ENCODE peak calls at places on chromosomes 7 and 10, in eight cellular contexts. V, T, P, O, N, B, J and M are unnamed samples.

GRCh38 chr7:116577320-116577871 is 52.6 kb downstream of the CAV1 start:
- DNase-seq in V (no peak), N (peak; percentile 61), P (no peak), J (no peak), O (no peak), B (no peak), T (no peak), M (no peak)

GRCh38 chr10:95845411-95845810 is 62.4 kb upstream of the CC2D2B start:
- DNase-seq in J (no peak), P (no peak), T (no peak), O (no peak), N (no peak), B (no peak), V (no peak), M (no peak)

GRCh38 chr7:123675092-123675473 is 19.4 kb downstream of the LMOD2 start:
- DNase-seq in V (no peak), N (peak; percentile 76), B (no peak), P (peak; percentile 68), J (no peak), O (no peak), T (no peak), M (no peak)

GRCh38 chr7:30459591-30460245 is 18.9 kb downstream of the NOD1 start:
- DNase-seq in T (no peak), B (no peak), J (no peak), N (peak; percentile 91), P (peak; percentile 94), V (no peak), O (no peak), M (peak; percentile 92)

GRCh38 chr10:88131561-88132139 is 268.2 kb downstream of the PTEN start:
- DNase-seq in N (no peak), J (no peak), B (peak; percentile 72), T (no peak), P (no peak), V (peak; percentile 68), O (peak; percentile 92), M (no peak)

GRCh38 chr10:104582604-104582951 is 58.5 kb upstream of the SORCS3 start:
- DNase-seq in P (no peak), V (no peak), T (peak; percentile 83), J (no peak), O (peak; percentile 66), B (no peak), N (no peak), M (no peak)

GRCh38 chr7:2069472-2069860 is 163.3 kb downstream of the MAD1L1 start:
- DNase-seq in B (no peak), N (peak; percentile 44), J (no peak), T (no peak), P (no peak), O (no peak), V (no peak), M (no peak)

GRCh38 chr7:86908948-86909347 is 150.5 kb downstream of the ELAPOR2 start:
- DNase-seq in B (no peak), V (no peak), J (no peak), O (no peak), P (peak; percentile 15), T (no peak), N (peak; percentile 28), M (no peak)

GRCh38 chr7:39509912-39510311 is 56.3 kb upstream of the YAE1 start:
- DNase-seq in B (no peak), P (no peak), O (no peak), V (no peak), N (no peak), J (no peak), T (peak; percentile 34), M (no peak)

GRCh38 chr7:66152538-66153191 is 38.0 kb downstream of the CRCP start:
- DNase-seq in V (no peak), T (no peak), P (peak; percentile 18), B (no peak), J (no peak), N (peak; percentile 46), O (no peak), M (no peak)

GRCh38 chr7:141737118-141737835 is 881 bp upstream of the SSBP1 start:
- DNase-seq in P (peak; percentile 19), N (peak; percentile 16), T (no peak), O (no peak), B (no peak), V (peak; percentile 46), J (no peak), M (no peak)

GRCh38 chr10:570631-571565 is 118.6 kb downstream of the DIP2C start:
- DNase-seq in B (no peak), T (no peak), N (no peak), P (no peak), V (peak; percentile 27), J (no peak), O (no peak), M (no peak)

GRCh38 chr10:23448802-23449570 is 10.1 kb downstream of the OTUD1 start:
- DNase-seq in P (peak; percentile 46), J (no peak), B (no peak), V (no peak), N (peak; percentile 27), T (no peak), O (no peak), M (no peak)

GRCh38 chr10:117536359-117536861 is 6.1 kb upstream of the EMX2 start:
- DNase-seq in J (no peak), O (no peak), B (no peak), P (no peak), N (peak; percentile 24), T (no peak), V (no peak), M (no peak)

GRCh38 chr7:32335107-32335506 is 155.1 kb downstream of the LSM5 start:
- DNase-seq in P (peak; percentile 64), B (no peak), J (no peak), V (no peak), N (peak; percentile 9), O (no peak), T (peak; percentile 77), M (no peak)

GRCh38 chr10:6345404-6345803 is 142.7 kb downstream of the PFKFB3 start:
- DNase-seq in T (peak; percentile 8), O (no peak), V (no peak), J (no peak), B (no peak), P (no peak), N (no peak), M (no peak)

GRCh38 chr10:6349846-6350245 is 147.1 kb downstream of the PFKFB3 start:
- DNase-seq in J (no peak), O (no peak), T (peak; percentile 64), V (no peak), B (no peak), N (no peak), P (no peak), M (no peak)

GRCh38 chr10:6348091-6348862 is 145.5 kb downstream of the PFKFB3 start:
- DNase-seq in T (peak; percentile 91), N (peak; percentile 64), B (peak; percentile 89), O (no peak), J (peak; percentile 12), P (no peak), V (peak; percentile 65), M (no peak)

GRCh38 chr10:6346621-6347020 is 143.9 kb downstream of the PFKFB3 start:
- DNase-seq in T (peak; percentile 4), V (no peak), O (no peak), N (peak; percentile 26), P (no peak), J (no peak), B (no peak), M (no peak)

DNA sequence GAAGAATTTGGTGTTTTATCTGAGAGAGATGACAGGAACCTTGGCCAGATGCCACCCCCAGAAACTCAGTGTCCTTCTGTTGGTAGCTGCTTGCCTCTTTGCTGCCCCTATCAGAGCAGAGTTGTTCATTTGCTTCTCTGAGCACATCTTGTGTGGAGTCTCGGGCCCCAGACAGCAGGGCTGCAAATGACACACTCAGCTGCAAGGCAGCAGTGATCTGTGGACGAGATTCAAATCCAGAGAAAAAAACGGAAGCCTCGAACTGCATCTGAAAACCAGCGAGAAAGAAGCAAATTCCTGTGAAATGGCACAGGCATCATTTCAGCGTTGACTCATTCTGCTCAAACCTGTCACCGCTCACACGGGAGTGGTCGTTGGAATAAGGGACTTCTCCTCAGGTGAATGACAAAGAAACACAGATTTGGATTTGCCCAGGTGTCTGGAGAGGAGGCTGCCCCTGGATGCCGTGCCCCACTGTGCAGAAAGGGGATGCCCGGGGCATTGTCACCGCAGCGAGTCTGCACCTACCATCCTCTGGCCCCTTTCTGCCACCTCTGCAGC is 144.7 kb downstream of the PFKFB3 start:
- DNase-seq in O (no peak), J (no peak), V (no peak), N (peak; percentile 74), B (no peak), T (peak; percentile 68), P (no peak), M (no peak)
- H3K4me3 ChIP-seq in O (no peak overlapping the region), J (no peak overlapping the region), V (no peak overlapping the region), N (peak overlapping the region; percentile 33), B (no peak overlapping the region), T (no peak overlapping the region), P (no peak overlapping the region), M (no peak overlapping the region)

GRCh38 chr7:101817930-101818698 is 688 bp downstream of the CUX1 start:
- DNase-seq in J (no peak), P (peak; percentile 75), T (no peak), B (no peak), N (peak; percentile 26), V (no peak), O (no peak), M (no peak)
- H3K4me3 ChIP-seq in J (peak overlapping the region; percentile 88), P (peak overlapping the region; percentile 67), T (peak overlapping the region; percentile 92), B (peak overlapping the region; percentile 33), N (peak overlapping the region; percentile 71), V (peak overlapping the region; percentile 89), O (peak overlapping the region; percentile 65), M (peak overlapping the region; percentile 76)

DNA sequence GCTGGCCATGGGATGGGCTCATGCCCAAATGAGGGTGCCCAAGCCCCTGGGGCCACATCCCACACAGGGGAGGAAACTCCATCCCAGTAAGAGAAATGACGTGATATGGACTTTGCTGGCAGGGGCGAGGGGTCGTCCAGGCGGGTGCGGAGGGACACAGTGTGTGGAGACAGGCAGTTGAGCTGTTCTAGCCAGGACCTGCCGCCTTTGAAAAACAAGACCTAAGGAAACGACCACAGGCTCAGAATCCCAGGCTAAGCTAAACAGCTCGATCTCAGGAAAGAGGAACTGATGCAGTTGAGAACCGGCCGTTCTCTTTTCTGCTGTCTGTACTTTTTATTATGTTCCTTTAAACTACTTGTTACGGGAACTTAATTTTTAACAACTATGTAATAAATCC is 51.1 kb upstream of the NFE2L3 start:
- DNase-seq in T (no peak), O (no peak), V (no peak), B (no peak), N (no peak), J (no peak), P (no peak), M (no peak)
- H3K4me3 ChIP-seq in T (peak overlapping the region; percentile 35), O (no peak overlapping the region), V (no peak overlapping the region), B (no peak overlapping the region), N (no peak overlapping the region), J (no peak overlapping the region), P (no peak overlapping the region), M (no peak overlapping the region)

DNA sequence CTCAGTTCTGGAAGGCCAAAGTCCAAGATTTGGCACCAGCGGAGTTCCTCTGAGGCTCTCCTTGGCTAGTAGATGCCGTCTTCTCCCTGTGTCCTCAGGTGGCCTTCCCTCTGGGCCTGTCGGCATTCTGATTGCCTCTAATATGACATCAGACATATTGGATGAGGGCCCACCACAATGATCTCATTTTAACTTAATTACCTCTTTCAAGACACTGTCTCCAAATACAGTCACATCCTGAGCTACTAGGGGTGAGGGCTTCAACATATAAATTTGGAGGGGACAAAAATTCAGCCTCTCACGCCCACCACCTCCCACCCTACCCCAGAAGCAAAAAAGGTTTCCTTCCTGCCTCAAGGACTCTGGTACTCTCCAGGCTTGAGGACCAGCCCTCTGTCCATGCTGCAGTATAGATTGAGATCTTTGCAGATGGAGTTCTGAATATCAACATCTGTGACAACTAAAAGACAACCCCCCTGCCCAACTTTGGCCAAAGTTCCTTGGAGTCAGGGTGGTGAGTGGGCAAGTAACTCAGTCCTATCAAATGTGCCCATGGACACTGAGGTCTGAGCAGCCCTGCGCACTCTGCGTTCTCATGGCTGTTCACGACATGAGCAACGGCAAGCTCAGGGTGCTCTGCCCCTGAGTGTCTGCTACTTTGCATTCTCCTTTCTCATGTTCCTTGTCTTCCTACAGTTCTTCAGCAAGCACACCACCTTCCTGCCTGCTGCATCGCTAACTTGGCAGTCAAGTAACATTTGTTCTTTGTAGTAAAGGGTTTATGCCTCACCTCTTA is 11.5 kb downstream of the TMEM176B start:
- DNase-seq in T (no peak), B (no peak), N (peak; percentile 53), J (no peak), V (no peak), O (no peak), P (no peak), M (peak; percentile 92)
- H3K4me3 ChIP-seq in T (no peak overlapping the region), B (no peak overlapping the region), N (no peak overlapping the region), J (no peak overlapping the region), V (no peak overlapping the region), O (no peak overlapping the region), P (no peak overlapping the region), M (no peak overlapping the region)